ENCODE peak calls at places on chromosome 4, in eight cellular contexts. Y is NCI-H460; X is NCI-H1092; B is activated CD4-positive, alpha-beta T cell treated with anti-CD3 and anti-CD28 coated beads, Interleukin-2, amount 10 ng/mL, durations not matched to agents 7 days and 5 days; K is effector memory CD4-positive, alpha-beta T cell; G is BJ; C is stimulated activated CD4-positive, alpha-beta T cell treated with anti-CD3 and anti-CD28 coated beads, TNF-alpha, amount 100 ng/mL, for 48 hours; U is RPMI8226. E is an unnamed sample.

GRCh38 chr4:40587826-40588225 is 41.8 kb downstream of the RBM47 start:
- DNase-seq in B (no peak), C (no peak), K (no peak), U (no peak), Y (no peak), X (no peak), G (peak; percentile 35), E (no peak)

GRCh38 chr4:53790286-53790685 is 199.0 kb upstream of the LNX1 start:
- DNase-seq in B (no peak), K (no peak), U (no peak), X (no peak), C (no peak), G (no peak), Y (no peak), E (no peak)

GRCh38 chr4:111717916-111718315 is 427.3 kb upstream of the FAM241A start:
- DNase-seq in B (no peak), Y (no peak), C (no peak), X (no peak), U (no peak), G (no peak), K (no peak), E (no peak)

GRCh38 chr4:185774076-185774731 is 37.8 kb downstream of the SORBS2 start:
- DNase-seq in B (no peak), C (no peak), K (no peak), G (no peak), Y (no peak), X (no peak), U (no peak), E (no peak)

GRCh38 chr4:145196747-145197146 is 16.4 kb upstream of the OTUD4 start:
- DNase-seq in C (no peak), B (no peak), Y (no peak), G (no peak), U (no peak), X (no peak), K (no peak), E (no peak)

GRCh38 chr4:182880387-182881356 is 36.5 kb downstream of the DCTD start:
- DNase-seq in U (no peak), B (no peak), K (no peak), G (no peak), X (peak; percentile 31), Y (no peak), C (no peak), E (no peak)

GRCh38 chr4:152161676-152162330 is 374.1 kb downstream of the FBXW7 start:
- DNase-seq in X (no peak), B (no peak), C (no peak), G (no peak), Y (no peak), K (no peak), U (no peak), E (no peak)

GRCh38 chr4:117249333-117249732 is 164.0 kb upstream of the TRAM1L1 start:
- DNase-seq in U (no peak), K (no peak), G (no peak), C (no peak), B (no peak), Y (no peak), X (no peak), E (no peak)

GRCh38 chr4:98662619-98663225 is 4.3 kb upstream of the TSPAN5 start:
- DNase-seq in C (no peak), B (peak; percentile 50), U (peak; percentile 49), X (no peak), G (no peak), K (peak; percentile 12), Y (no peak), E (peak; percentile 37)